ENCODE peak calls at places on chromosomes 7 and 10, in five cellular contexts. H is T-helper 9 cell; N is CD4-positive, CD25-positive, alpha-beta regulatory T cell; F is GM03348; J is mammary epithelial cell. D is an unnamed sample.

GRCh38 chr10:133388265-133388972 is 5.5 kb upstream of the MTG1 start:
- DNase-seq in J (no peak), N (no peak), F (no peak), H (no peak), D (no peak)

GRCh38 chr10:47371629-47372485 is 12.2 kb downstream of the ZNF488 start:
- DNase-seq in H (no peak), N (no peak), J (no peak), F (no peak), D (no peak)

GRCh38 chr7:50204576-50204975 is 99.9 kb upstream of the IKZF1 start:
- DNase-seq in J (no peak), N (no peak), H (no peak), F (no peak), D (no peak)

GRCh38 chr10:78365711-78366110 is 332.0 kb downstream of the RPS24 start:
- DNase-seq in H (no peak), J (no peak), N (no peak), F (no peak), D (no peak)

GRCh38 chr10:28623483-28623882 is 53.8 kb upstream of the BAMBI start:
- DNase-seq in J (no peak), H (no peak), N (no peak), F (no peak), D (no peak)

GRCh38 chr10:116796910-116797513 is 52.3 kb upstream of the ENO4 start:
- DNase-seq in H (peak; percentile 63), J (peak; percentile 40), F (peak; percentile 88), N (peak; percentile 32), D (peak; percentile 24)

GRCh38 chr7:47423196-47423595 is 158.7 kb downstream of the TNS3 start:
- DNase-seq in J (no peak), H (no peak), N (no peak), F (no peak), D (no peak)

GRCh38 chr10:124043310-124044142 is 49.9 kb downstream of the CHST15 start:
- DNase-seq in H (no peak), J (peak; percentile 77), F (no peak), N (no peak), D (no peak)

GRCh38 chr10:124748953-124749645 is 4.9 kb upstream of the FAM53B start:
- DNase-seq in N (no peak), F (no peak), H (no peak), J (no peak), D (no peak)

GRCh38 chr10:10891437-10891836 is 126.2 kb upstream of the CELF2 start:
- DNase-seq in F (peak; percentile 59), N (no peak), H (no peak), J (no peak), D (no peak)

GRCh38 chr10:122307669-122308486 is 36.8 kb downstream of the BTBD16 start:
- DNase-seq in H (no peak), F (peak; percentile 90), J (peak; percentile 93), N (no peak), D (no peak)

GRCh38 chr10:95697429-95697828 is 3.7 kb upstream of the TCTN3 start:
- DNase-seq in F (no peak), J (no peak), N (no peak), H (no peak), D (no peak)

GRCh38 chr7:92955081-92955480 is 118.7 kb upstream of the CDK6 start:
- DNase-seq in J (peak; percentile 56), H (no peak), F (no peak), N (no peak), D (no peak)

GRCh38 chr7:101699399-101699798 is 70.3 kb upstream of the MYL10 start:
- DNase-seq in F (no peak), J (no peak), N (no peak), H (no peak), D (no peak)

GRCh38 chr7:140082770-140083169 is 20.0 kb upstream of the PARP12 start:
- DNase-seq in J (no peak), H (no peak), N (no peak), F (no peak), D (no peak)

GRCh38 chr10:73590881-73591577 is at the start of gene USP54:
- DNase-seq in J (peak; percentile 89), N (no peak), H (no peak), F (peak; percentile 78), D (no peak)

GRCh38 chr10:78316451-78316931 is 282.8 kb downstream of the RPS24 start:
- DNase-seq in F (peak; percentile 65), N (no peak), H (no peak), J (no peak), D (no peak)

GRCh38 chr7:10239643-10240345 is 733.9 kb upstream of the PHF14 start:
- DNase-seq in N (no peak), H (no peak), F (no peak), J (no peak), D (no peak)

GRCh38 chr7:2281556-2281955 is 32.7 kb downstream of the SNX8 start:
- DNase-seq in J (no peak), F (peak; percentile 64), H (no peak), N (no peak), D (no peak)